ENCODE peak calls at places on chromosome 17, in seven cellular contexts. R is suprapubic skin, E is H1, X is sigmoid colon, F is breast epithelium, D is K562, V is stomach. N is an unnamed sample. For H3K4me1, the result is how much of the 10 kb centered on the place peaks cover.

GRCh38 chr17:72677714-72678390 is 414.6 kb downstream of the SLC39A11 start:
- DNase-seq in E (no peak), R (no peak), X (no peak), D (no peak), F (no peak), V (no peak), N (no peak)

GRCh38 chr17:13420294-13421277 is 181.1 kb downstream of the HS3ST3A1 start:
- DNase-seq in F (no peak), V (no peak), E (no peak), X (no peak), R (no peak), D (peak), N (no peak)

GRCh38 chr17:80720624-80721577 is 176.3 kb downstream of the RPTOR start:
- DNase-seq in D (no peak), F (no peak), R (no peak), X (no peak), E (no peak), V (peak), N (no peak)

GRCh38 chr17:35486920-35487727 is 38.6 kb upstream of the SLFN13 start:
- DNase-seq in R (no peak), E (no peak), D (no peak), F (no peak), V (peak), X (peak), N (no peak)

GRCh38 chr17:62219500-62219899 is 154.4 kb upstream of the MED13 start:
- DNase-seq in F (no peak), E (no peak), X (no peak), D (no peak), R (no peak), V (no peak), N (no peak)

GRCh38 chr17:57544834-57545463 is 200.2 kb downstream of the CCDC182 start:
- DNase-seq in D (no peak), X (no peak), R (no peak), F (no peak), V (no peak), E (no peak), N (no peak)

GRCh38 chr17:66016231-66016630 is 175.7 kb downstream of the CEP112 start:
- DNase-seq in F (no peak), V (no peak), X (no peak), D (no peak), E (no peak), R (no peak), N (no peak)

GRCh38 chr17:81578038-81578441 is 25.9 kb upstream of the FAAP100 start:
- DNase-seq in X (no peak), D (no peak), V (no peak), F (no peak), E (no peak), R (no peak), N (no peak)

GRCh38 chr17:2634361-2634960 is 41.0 kb downstream of the PAFAH1B1 start:
- DNase-seq in E (no peak), X (no peak), D (no peak), F (no peak), V (peak), R (no peak), N (no peak)

GRCh38 chr17:31696184-31696602 is 162.9 kb downstream of the COPRS start:
- DNase-seq in X (peak), E (no peak), V (peak), R (peak), D (no peak), F (peak), N (no peak)

GRCh38 chr17:29123111-29123510 is 57.1 kb downstream of the MYO18A start:
- DNase-seq in D (no peak), X (no peak), V (no peak), R (no peak), E (no peak), F (no peak), N (no peak)

GRCh38 chr17:71535311-71535710 is 585.5 kb upstream of the SOX9 start:
- DNase-seq in D (no peak), F (no peak), X (no peak), V (no peak), R (no peak), E (no peak), N (no peak)

GRCh38 chr17:9647014-9647413 is 1.7 kb downstream of the USP43 start:
- DNase-seq in V (no peak), R (peak), X (no peak), D (no peak), F (no peak), E (no peak), N (no peak)

GRCh38 chr17:29714146-29714545 is 91.4 kb upstream of the CORO6 start:
- DNase-seq in F (no peak), D (no peak), R (no peak), E (no peak), V (no peak), X (no peak), N (no peak)

GRCh38 chr17:72422505-72423285 is 301.9 kb downstream of the SOX9 start:
- DNase-seq in R (no peak), E (no peak), V (peak), F (peak), X (peak), D (no peak), N (no peak)

GRCh38 chr17:76922084-76922483 is 53.9 kb downstream of the MGAT5B start:
- DNase-seq in E (no peak), X (no peak), V (no peak), D (no peak), R (no peak), F (no peak), N (no peak)

GRCh38 chr17:28841901-28842281 is 699 bp downstream of the FAM222B start:
- DNase-seq in X (no peak), R (no peak), E (no peak), D (no peak), F (no peak), V (no peak), N (no peak)

GRCh38 chr17:62644487-62645173 is 17.2 kb downstream of the MRC2 start:
- DNase-seq in R (no peak), E (no peak), F (no peak), V (no peak), D (peak), X (peak), N (no peak)

GRCh38 chr17:41403409-41404023 is 6.1 kb upstream of the KRT31 start:
- DNase-seq in F (no peak), D (no peak), V (no peak), E (no peak), X (no peak), R (no peak), N (no peak)

GRCh38 chr17:20234266-20234665 is 225.1 kb downstream of the SPECC1 start:
- DNase-seq in V (no peak), X (no peak), F (no peak), E (no peak), R (no peak), D (no peak), N (no peak)

GRCh38 chr17:6470146-6470718 is 26.0 kb downstream of the PIMREG start:
- DNase-seq in V (no peak), R (no peak), E (no peak), D (no peak), X (no peak), F (no peak), N (no peak)

GRCh38 chr17:38922538-38923291 is 2.7 kb upstream of the LASP1NB start:
- DNase-seq in F (peak), D (no peak), E (no peak), R (no peak), V (peak), X (peak), N (no peak)

GRCh38 chr17:82664276-82664575 is 16.0 kb upstream of the WDR45B start:
- DNase-seq in F (no peak), V (no peak), D (no peak), R (no peak), E (no peak), X (no peak), N (no peak)

GRCh38 chr17:81432873-81433451 is 37.7 kb downstream of the BAHCC1 start:
- DNase-seq in F (peak), V (peak), X (no peak), D (no peak), R (no peak), E (no peak), N (no peak)

GRCh38 chr17:70767102-70767701 is 597.9 kb downstream of the KCNJ2 start:
- DNase-seq in X (no peak), V (no peak), D (no peak), F (no peak), R (no peak), E (no peak), N (no peak)

DNA sequence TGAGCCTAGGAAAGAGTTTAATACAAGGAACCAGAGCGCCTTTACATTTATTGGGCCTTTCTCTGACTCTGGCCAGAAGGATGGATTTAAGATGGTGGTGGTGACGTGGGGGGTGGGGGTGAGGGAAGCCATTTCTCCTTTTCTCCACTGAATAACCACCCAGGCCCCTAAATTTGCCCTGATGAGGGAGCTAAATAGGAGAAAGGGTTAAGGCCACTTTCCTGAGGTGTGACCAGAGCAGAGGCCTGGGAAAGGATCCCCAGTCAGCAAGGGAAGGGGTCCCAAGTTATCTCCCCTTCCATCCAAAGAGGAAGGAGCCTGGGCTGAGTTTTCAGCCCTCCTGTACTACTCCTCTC is 1.1 kb upstream of the HOXB9 start:
- DNase-seq in V (no peak), R (no peak), X (no peak), E (no peak), D (peak), F (no peak), N (no peak)
- H3K4me1 ChIP-seq in V (under half), R (under half), X (under half), E (under half), D (under half), F (under half), N (under half)

GRCh38 chr17:27246537-27246936 is 47.4 kb upstream of the WSB1 start:
- DNase-seq in V (no peak), R (no peak), E (no peak), F (no peak), D (no peak), X (no peak), N (no peak)
- H3K27ac ChIP-seq in V (peak), R (no peak), E (no peak), F (peak), D (no peak), X (peak), N (peak)

DNA sequence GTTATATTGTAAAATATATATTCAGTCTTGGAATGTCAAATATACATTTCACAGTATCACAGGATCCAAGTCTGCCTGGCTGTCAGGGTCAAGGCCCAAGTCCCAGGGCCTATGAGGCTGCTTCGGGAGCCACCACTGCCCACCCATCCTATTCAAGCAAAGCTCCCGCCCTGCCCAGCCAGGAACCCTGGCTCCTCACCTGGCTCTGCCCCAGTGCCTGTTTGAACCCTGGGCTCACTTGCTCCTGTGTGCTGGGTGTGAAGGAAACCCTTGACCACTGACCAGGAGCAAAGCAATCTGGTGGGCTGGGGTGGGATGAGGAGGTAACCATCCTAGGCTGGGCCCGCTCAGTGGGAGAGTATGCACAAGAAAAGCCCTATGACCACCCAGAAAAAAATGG is 27.0 kb downstream of the ITGAE start:
- DNase-seq in V (no peak), F (no peak), E (no peak), X (no peak), R (no peak), D (no peak), N (no peak)
- TF ChIP-seq POLR2AphosphoS5 in V (no peak), F (no peak), E (no peak), X (no peak), R (no peak), D (no peak), N (no peak)

DNA sequence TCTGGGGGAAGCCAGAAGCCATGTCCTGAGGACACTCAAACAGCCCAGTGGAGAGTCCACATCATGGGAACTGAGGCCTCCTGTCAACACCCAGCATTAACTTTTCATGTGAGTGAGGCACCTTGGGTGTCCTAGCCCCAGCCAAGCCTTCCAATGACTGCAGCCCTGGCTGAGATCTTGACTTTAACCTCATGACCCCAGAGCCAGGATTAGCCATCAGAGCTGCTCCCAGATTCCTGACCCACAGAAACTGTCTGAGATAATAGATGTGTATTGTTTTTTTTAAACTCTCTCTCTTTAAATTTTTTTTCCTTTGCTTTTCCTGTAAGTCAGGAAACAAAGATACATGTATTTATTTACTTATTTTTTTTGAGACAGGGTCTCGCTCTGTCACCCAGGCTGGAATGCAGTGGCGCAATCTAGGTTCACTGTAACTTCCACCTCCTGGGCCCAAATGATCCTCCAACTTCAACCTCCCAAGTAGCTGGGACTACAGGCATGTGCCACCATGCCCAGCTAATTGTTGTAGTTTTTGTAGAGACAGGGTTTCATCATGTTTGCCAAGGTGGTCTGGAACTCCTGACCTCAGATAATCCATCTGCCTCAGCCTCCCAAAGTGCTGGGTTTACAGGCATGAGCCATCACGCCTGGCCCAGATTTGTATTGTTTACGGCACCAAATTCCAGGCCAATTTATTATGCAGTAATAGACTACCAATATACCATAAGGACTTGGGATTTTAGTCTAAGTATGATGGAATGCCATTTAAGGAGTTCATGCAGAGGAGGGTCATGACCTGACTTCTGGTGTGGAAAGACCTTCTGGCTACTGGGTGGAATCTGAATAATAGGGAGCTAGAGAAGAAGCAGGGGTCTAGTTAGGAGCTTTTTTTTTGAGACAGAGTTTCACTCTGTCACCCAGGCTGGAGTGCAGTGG is 14.0 kb upstream of the TMEM94 start:
- DNase-seq in F (no peak), D (no peak), V (no peak), R (no peak), X (no peak), E (no peak), N (no peak)
- H3K4me1 ChIP-seq in F (under half), D (under half), V (under half), R (under half), X (under half), E (under half), N (under half)

DNA sequence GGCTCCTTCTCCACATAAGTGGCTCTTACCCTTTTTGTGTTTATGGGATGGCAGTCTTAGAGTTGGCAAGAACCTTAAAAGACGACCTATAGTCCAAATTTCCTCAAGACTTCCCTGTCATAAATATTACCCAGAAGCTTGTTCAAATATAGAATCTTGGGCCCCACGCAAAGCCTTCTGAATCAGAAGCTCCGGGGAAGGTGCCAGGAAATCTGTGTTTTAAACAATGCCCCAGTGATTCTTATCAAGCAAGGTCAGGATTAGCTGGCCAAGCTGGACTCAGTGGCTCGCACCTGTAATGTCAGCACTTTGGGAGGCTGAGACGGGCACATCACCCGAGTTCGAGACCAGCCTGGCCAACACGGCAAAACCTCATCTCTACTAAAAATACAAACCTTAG is 85.7 kb downstream of the TIMM22 start:
- DNase-seq in R (no peak), D (no peak), F (no peak), E (no peak), X (no peak), V (peak), N (no peak)
- H3K27ac ChIP-seq in R (no peak), D (no peak), F (peak), E (no peak), X (peak), V (peak), N (no peak)